ENCODE peak calls at places on chromosomes 6 and 20, in four cellular contexts. One of them, this sample, is unnamed.

GRCh38 chr6:12576389-12576788 is 140.2 kb upstream of the PHACTR1 start:
- DNase-seq in A549: no peak
- DNase-seq in GM12878: no peak
- DNase-seq in HepG2: no peak
- DNase-seq in this sample: no peak

GRCh38 chr20:20837574-20838021 is 125.2 kb upstream of the RALGAPA2 start:
- DNase-seq in A549: peak
- DNase-seq in GM12878: no peak
- DNase-seq in HepG2: peak
- DNase-seq in this sample: peak

GRCh38 chr6:37308084-37308817 is 45.5 kb upstream of the RNF8 start:
- DNase-seq in A549: no peak
- DNase-seq in GM12878: no peak
- DNase-seq in HepG2: no peak
- DNase-seq in this sample: no peak

GRCh38 chr6:109299695-109300564 is 82.3 kb downstream of the CD164 start:
- DNase-seq in A549: no peak
- DNase-seq in GM12878: no peak
- DNase-seq in HepG2: no peak
- DNase-seq in this sample: no peak

GRCh38 chr20:60086936-60087562 is 128.8 kb downstream of the CDH26 start:
- DNase-seq in A549: no peak
- DNase-seq in GM12878: no peak
- DNase-seq in HepG2: no peak
- DNase-seq in this sample: no peak

GRCh38 chr6:84575264-84575663 is 189.1 kb downstream of the TBX18 start:
- DNase-seq in A549: no peak
- DNase-seq in GM12878: peak
- DNase-seq in HepG2: no peak
- DNase-seq in this sample: no peak

GRCh38 chr6:84854801-84855400 is 90.5 kb upstream of the TBX18 start:
- DNase-seq in A549: no peak
- DNase-seq in GM12878: no peak
- DNase-seq in HepG2: no peak
- DNase-seq in this sample: peak

GRCh38 chr6:167855825-167856425 is 29.2 kb downstream of the AFDN start:
- DNase-seq in A549: peak
- DNase-seq in GM12878: no peak
- DNase-seq in HepG2: peak
- DNase-seq in this sample: no peak

GRCh38 chr20:2713285-2713684 is 20.7 kb downstream of the EBF4 start:
- DNase-seq in A549: no peak
- DNase-seq in GM12878: no peak
- DNase-seq in HepG2: peak
- DNase-seq in this sample: no peak

GRCh38 chr6:121884056-121884455 is 448.6 kb downstream of the GJA1 start:
- DNase-seq in A549: no peak
- DNase-seq in GM12878: no peak
- DNase-seq in HepG2: no peak
- DNase-seq in this sample: no peak

GRCh38 chr6:158313989-158314388 is 1.7 kb downstream of the TULP4 start:
- DNase-seq in A549: no peak
- DNase-seq in GM12878: no peak
- DNase-seq in HepG2: no peak
- DNase-seq in this sample: no peak

GRCh38 chr6:143229402-143229801 is 168.7 kb downstream of the AIG1 start:
- DNase-seq in A549: no peak
- DNase-seq in GM12878: no peak
- DNase-seq in HepG2: no peak
- DNase-seq in this sample: no peak

GRCh38 chr20:46304361-46304760 is 3.9 kb downstream of the CDH22 start:
- DNase-seq in A549: no peak
- DNase-seq in GM12878: no peak
- DNase-seq in HepG2: no peak
- DNase-seq in this sample: no peak

GRCh38 chr6:22036699-22037098 is 260.1 kb downstream of the PRL start:
- DNase-seq in A549: no peak
- DNase-seq in GM12878: no peak
- DNase-seq in HepG2: no peak
- DNase-seq in this sample: no peak

GRCh38 chr6:122799916-122800701 is 11.1 kb downstream of the SMPDL3A start:
- DNase-seq in A549: no peak
- DNase-seq in GM12878: no peak
- DNase-seq in HepG2: no peak
- DNase-seq in this sample: no peak

GRCh38 chr20:58606184-58606583 is 44.9 kb upstream of the STX16 start:
- DNase-seq in A549: no peak
- DNase-seq in GM12878: no peak
- DNase-seq in HepG2: no peak
- DNase-seq in this sample: no peak

GRCh38 chr6:128518531-128519131 is 1.8 kb downstream of the PTPRK start:
- DNase-seq in A549: no peak
- DNase-seq in GM12878: no peak
- DNase-seq in HepG2: no peak
- DNase-seq in this sample: no peak

GRCh38 chr20:50532231-50532630 is 22.0 kb downstream of the PTPN1 start:
- DNase-seq in A549: no peak
- DNase-seq in GM12878: no peak
- DNase-seq in HepG2: no peak
- DNase-seq in this sample: no peak

GRCh38 chr6:72622094-72622540 is 253 bp downstream of the KCNQ5 start:
- DNase-seq in A549: peak
- DNase-seq in GM12878: no peak
- DNase-seq in HepG2: no peak
- DNase-seq in this sample: peak

GRCh38 chr6:45160305-45160704 is 167.8 kb upstream of the RUNX2 start:
- DNase-seq in A549: no peak
- DNase-seq in GM12878: no peak
- DNase-seq in HepG2: no peak
- DNase-seq in this sample: no peak

GRCh38 chr6:72522735-72523141 is 99.1 kb upstream of the KCNQ5 start:
- DNase-seq in A549: peak
- DNase-seq in GM12878: no peak
- DNase-seq in HepG2: peak
- DNase-seq in this sample: peak

GRCh38 chr6:160365117-160365516 is 16.9 kb downstream of the SLC22A3 start:
- DNase-seq in A549: no peak
- DNase-seq in GM12878: no peak
- DNase-seq in HepG2: no peak
- DNase-seq in this sample: no peak

GRCh38 chr6:12071064-12071615 is 59.0 kb downstream of the HIVEP1 start:
- DNase-seq in A549: no peak
- DNase-seq in GM12878: no peak
- DNase-seq in HepG2: no peak
- DNase-seq in this sample: no peak

GRCh38 chr6:42817910-42818309 is 36.1 kb downstream of the BICRAL start:
- DNase-seq in A549: no peak
- DNase-seq in GM12878: no peak
- DNase-seq in HepG2: no peak
- DNase-seq in this sample: no peak

GRCh38 chr6:147203311-147204059 is 732 bp upstream of the STXBP5 start:
- DNase-seq in A549: peak
- DNase-seq in GM12878: peak
- DNase-seq in HepG2: peak
- DNase-seq in this sample: peak

GRCh38 chr6:76790045-76790796 is 673.1 kb downstream of the HTR1B start:
- DNase-seq in A549: no peak
- DNase-seq in GM12878: no peak
- DNase-seq in HepG2: peak
- DNase-seq in this sample: no peak

GRCh38 chr6:25070547-25071366 is 135.0 kb upstream of the RIPOR2 start:
- DNase-seq in A549: peak
- DNase-seq in GM12878: peak
- DNase-seq in HepG2: peak
- DNase-seq in this sample: peak

GRCh38 chr20:58839474-58839874 is 11.2 kb downstream of the GNAS-AS1 start:
- DNase-seq in A549: peak
- DNase-seq in GM12878: no peak
- DNase-seq in HepG2: peak
- DNase-seq in this sample: peak

GRCh38 chr6:108585921-108586320 is 25.2 kb downstream of the FOXO3 start:
- DNase-seq in A549: no peak
- DNase-seq in GM12878: no peak
- DNase-seq in HepG2: no peak
- DNase-seq in this sample: no peak

GRCh38 chr6:112332274-112332673 is 14.9 kb upstream of the RFPL4B start:
- DNase-seq in A549: no peak
- DNase-seq in GM12878: no peak
- DNase-seq in HepG2: no peak
- DNase-seq in this sample: no peak

GRCh38 chr6:3217286-3217685 is 10.2 kb downstream of the TUBB2B start:
- DNase-seq in A549: no peak
- DNase-seq in GM12878: no peak
- DNase-seq in HepG2: no peak
- DNase-seq in this sample: no peak

GRCh38 chr20:53925651-53926401 is 144.6 kb downstream of the BCAS1 start:
- DNase-seq in A549: no peak
- DNase-seq in GM12878: no peak
- DNase-seq in HepG2: no peak
- DNase-seq in this sample: no peak

GRCh38 chr6:160252073-160252809 is 6.4 kb downstream of the SLC22A2 start:
- DNase-seq in A549: no peak
- DNase-seq in GM12878: no peak
- DNase-seq in HepG2: no peak
- DNase-seq in this sample: no peak

GRCh38 chr6:27288136-27289044 is 23.7 kb downstream of the POM121L2 start:
- DNase-seq in A549: no peak
- DNase-seq in GM12878: no peak
- DNase-seq in HepG2: no peak
- DNase-seq in this sample: no peak

GRCh38 chr20:50754420-50754819 is 23.0 kb downstream of the PARD6B start:
- DNase-seq in A549: no peak
- DNase-seq in GM12878: no peak
- DNase-seq in HepG2: no peak
- DNase-seq in this sample: no peak

GRCh38 chr6:112511441-112511840 is 164.3 kb downstream of the RFPL4B start:
- DNase-seq in A549: no peak
- DNase-seq in GM12878: no peak
- DNase-seq in HepG2: no peak
- DNase-seq in this sample: no peak

DNA sequence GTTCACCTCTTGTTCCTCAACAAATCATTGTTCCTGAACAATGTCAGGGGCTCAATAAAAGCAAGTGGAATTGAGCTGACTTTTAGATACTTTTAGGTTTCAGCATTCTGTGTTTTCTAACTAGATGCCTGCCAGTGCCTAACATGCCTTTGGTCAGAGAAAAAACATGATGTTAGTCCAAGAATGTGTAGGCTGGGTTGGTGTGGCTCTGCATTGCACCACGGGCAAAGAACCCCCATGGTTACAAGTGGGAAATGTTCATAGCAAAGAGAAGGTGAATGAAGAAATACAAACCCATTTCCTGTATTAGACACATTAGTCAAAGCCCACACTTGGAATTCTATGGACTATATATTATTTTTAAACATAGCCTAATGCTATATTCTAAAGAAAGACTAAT is 193.3 kb downstream of the TMEM200A start:
- DNase-seq in A549: no peak
- DNase-seq in GM12878: no peak
- DNase-seq in HepG2: no peak
- DNase-seq in this sample: no peak
- TF ChIP-seq PBX3 in A549: no peak
- TF ChIP-seq PBX3 in GM12878: no peak
- TF ChIP-seq PBX3 in HepG2: no peak
- TF ChIP-seq PBX3 in this sample: no peak

DNA sequence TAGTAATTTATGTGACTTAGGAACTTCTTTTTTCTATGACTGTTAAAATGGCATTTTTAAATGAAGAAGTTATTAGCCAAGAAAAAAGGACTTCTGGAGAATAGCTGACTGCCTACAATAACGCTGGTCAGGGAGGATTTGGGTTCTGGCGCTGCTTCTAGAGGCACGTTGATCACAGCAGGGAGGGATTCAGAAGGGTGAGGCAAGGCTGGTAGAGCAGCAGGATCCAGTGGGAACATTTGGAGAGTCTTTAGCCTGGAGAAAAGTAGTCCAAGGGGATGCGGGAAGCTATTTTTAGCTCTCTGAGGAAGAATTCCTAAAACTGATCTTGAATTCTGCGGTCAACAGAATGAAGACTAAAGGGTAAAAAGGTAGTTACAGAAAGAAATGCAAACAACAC is 203.7 kb downstream of the PLCB1 start:
- DNase-seq in A549: no peak
- DNase-seq in GM12878: no peak
- DNase-seq in HepG2: no peak
- DNase-seq in this sample: no peak
- TF ChIP-seq EP300 in A549: no peak
- TF ChIP-seq EP300 in GM12878: no peak
- TF ChIP-seq EP300 in HepG2: no peak
- TF ChIP-seq EP300 in this sample: no peak

GRCh38 chr6:119343573-119344146 is 5.9 kb downstream of the MAN1A1 start:
- DNase-seq in A549: no peak
- DNase-seq in GM12878: no peak
- DNase-seq in HepG2: peak
- DNase-seq in this sample: no peak
- H3K4me3 ChIP-seq in A549: no peak
- H3K4me3 ChIP-seq in GM12878: no peak
- H3K4me3 ChIP-seq in HepG2: peak
- H3K4me3 ChIP-seq in this sample: no peak

GRCh38 chr20:25077610-25078169 is 4.3 kb downstream of the VSX1 start:
- DNase-seq in A549: peak
- DNase-seq in GM12878: no peak
- DNase-seq in HepG2: peak
- DNase-seq in this sample: peak

GRCh38 chr20:25079171-25079570 is 2.8 kb downstream of the VSX1 start:
- DNase-seq in A549: no peak
- DNase-seq in GM12878: no peak
- DNase-seq in HepG2: no peak
- DNase-seq in this sample: no peak

GRCh38 chr20:25076201-25076600 is 5.7 kb downstream of the VSX1 start:
- DNase-seq in A549: no peak
- DNase-seq in GM12878: no peak
- DNase-seq in HepG2: no peak
- DNase-seq in this sample: no peak

GRCh38 chr20:25078662-25079061 is 3.3 kb downstream of the VSX1 start:
- DNase-seq in A549: no peak
- DNase-seq in GM12878: no peak
- DNase-seq in HepG2: no peak
- DNase-seq in this sample: no peak

GRCh38 chr20:25076731-25077609 is 5.0 kb downstream of the VSX1 start:
- DNase-seq in A549: peak
- DNase-seq in GM12878: no peak
- DNase-seq in HepG2: peak
- DNase-seq in this sample: peak
- TF ChIP-seq PBX3 in A549: no peak
- TF ChIP-seq PBX3 in GM12878: no peak
- TF ChIP-seq PBX3 in HepG2: no peak
- TF ChIP-seq PBX3 in this sample: no peak

DNA sequence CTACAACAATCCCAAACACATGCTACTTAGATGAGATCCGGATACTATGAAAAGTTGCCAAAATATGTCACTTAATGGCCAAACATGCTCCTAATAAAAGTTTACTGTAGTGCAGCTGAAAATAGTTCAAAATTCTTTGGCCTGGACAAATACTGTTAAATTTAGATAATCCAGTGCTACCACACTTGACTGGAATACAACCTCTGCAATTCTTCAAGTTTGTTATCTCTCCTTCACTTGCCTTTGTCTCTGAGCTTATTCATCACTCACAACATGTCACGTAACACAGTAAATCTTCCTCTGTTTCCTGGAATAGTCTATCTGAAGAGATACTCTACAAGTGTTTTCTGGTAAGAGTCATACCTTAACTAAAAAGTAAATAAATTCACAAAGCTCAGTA is 10.5 kb upstream of the PLN start:
- DNase-seq in A549: no peak
- DNase-seq in GM12878: no peak
- DNase-seq in HepG2: no peak
- DNase-seq in this sample: no peak
- TF ChIP-seq EP300 in A549: no peak
- TF ChIP-seq EP300 in GM12878: no peak
- TF ChIP-seq EP300 in HepG2: no peak
- TF ChIP-seq EP300 in this sample: peak

This sample was measured in SK-N-SH.